ENCODE peak calls at places on chromosomes 11 and 22, in five cellular contexts. V is K562, M is H1, E is HepG2, A is GM12878. L is an unnamed sample.
A peak's percentile ranks its signal among the peaks of the same experiment; 100 is the strongest.

GRCh38 chr11:9774591-9775392 is 110.9 kb downstream of the SWAP70 start:
- DNase-seq in V (no peak), A (no peak), E (no peak), M (no peak), L (no peak)

GRCh38 chr11:80227915-80228314 is 787.1 kb upstream of the TENM4 start:
- DNase-seq in E (no peak), M (no peak), V (no peak), A (no peak), L (no peak)

GRCh38 chr11:69674267-69674885 is 777 bp downstream of the LTO1 start:
- DNase-seq in A (no peak), V (no peak), E (no peak), M (no peak), L (no peak)

GRCh38 chr11:72683782-72684200 is 9.6 kb upstream of the PDE2A start:
- DNase-seq in A (no peak), E (peak; percentile 33), V (peak; percentile 78), M (peak; percentile 99), L (peak; percentile 85)

GRCh38 chr11:70581991-70582885 is 183.9 kb downstream of the CTTN start:
- DNase-seq in E (no peak), A (no peak), V (no peak), M (no peak), L (no peak)

GRCh38 chr11:2459796-2460531 is 15.2 kb downstream of the KCNQ1 start:
- DNase-seq in E (no peak), M (no peak), A (no peak), V (no peak), L (no peak)

GRCh38 chr11:77371646-77372045 is 70.2 kb upstream of the GDPD4 start:
- DNase-seq in A (no peak), V (no peak), E (no peak), M (no peak), L (no peak)

GRCh38 chr22:38468761-38469305 is 937 bp downstream of the KDELR3 start:
- DNase-seq in E (no peak), M (no peak), V (no peak), A (no peak), L (no peak)

GRCh38 chr22:46317646-46318045 is 17.9 kb upstream of the TRMU start:
- DNase-seq in V (no peak), A (no peak), M (no peak), E (no peak), L (no peak)

GRCh38 chr22:32693102-32693501 is 108.4 kb upstream of the TIMP3 start:
- DNase-seq in E (peak; percentile 24), V (no peak), M (no peak), A (no peak), L (no peak)
- TF ChIP-seq TAF1 in E (no peak), V (no peak), M (no peak), A (no peak), L (no peak)

GRCh38 chr11:68259122-68259959 is 12.4 kb downstream of the C11orf24 start:
- DNase-seq in M (no peak), E (no peak), V (peak; percentile 10), A (no peak), L (no peak)

GRCh38 chr11:68258363-68258765 is 13.4 kb downstream of the C11orf24 start:
- DNase-seq in M (no peak), A (no peak), V (no peak), E (no peak), L (no peak)

GRCh38 chr11:68256331-68256741 is 15.4 kb downstream of the C11orf24 start:
- DNase-seq in V (no peak), A (no peak), M (no peak), E (peak; percentile 53), L (no peak)

GRCh38 chr11:68255526-68255925 is 16.2 kb downstream of the C11orf24 start:
- DNase-seq in M (no peak), V (no peak), A (no peak), E (no peak), L (no peak)

DNA sequence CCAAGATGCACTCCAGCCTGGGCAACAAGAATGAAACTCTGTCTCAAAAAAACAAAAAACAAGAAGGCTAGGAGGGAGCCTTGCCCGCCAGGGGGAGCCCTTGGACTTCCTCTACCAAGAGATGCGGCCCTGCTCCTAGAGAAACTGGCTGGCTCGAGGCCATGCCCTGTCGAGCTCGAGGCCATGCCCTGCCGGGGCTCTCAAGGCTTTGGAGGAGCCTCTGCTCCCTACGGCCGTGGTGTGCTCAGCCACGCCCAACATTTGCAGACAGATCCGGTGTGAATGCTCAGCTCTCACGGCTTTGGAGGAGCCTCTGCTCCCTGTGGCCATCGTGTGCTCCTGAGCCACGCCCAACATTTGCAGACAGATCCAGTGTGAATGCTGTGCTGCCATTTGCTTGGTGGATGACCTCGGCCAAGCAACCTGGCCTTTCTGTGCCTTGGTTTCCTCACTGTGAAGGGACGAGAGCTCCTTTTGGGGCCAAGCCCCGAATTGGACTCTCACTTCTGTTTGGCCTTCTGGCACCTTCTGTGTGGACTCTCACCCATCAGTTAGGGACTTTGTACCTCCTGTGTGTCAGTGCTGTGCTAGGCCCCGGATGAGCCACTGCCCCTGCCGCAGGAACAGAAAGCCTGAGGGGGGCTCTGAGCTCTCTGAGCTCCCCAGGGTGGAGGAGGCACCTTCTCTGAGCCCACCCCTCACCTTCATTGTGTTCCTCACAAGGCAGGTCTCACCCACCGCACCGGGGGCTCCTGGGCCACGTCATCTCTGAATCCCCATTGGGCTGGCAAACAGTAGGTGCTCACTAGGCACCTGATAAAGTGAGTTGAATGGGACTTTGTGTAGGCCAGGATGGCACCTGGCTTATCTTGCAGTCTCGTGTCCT is 14.1 kb downstream of the C11orf24 start:
- DNase-seq in M (peak; percentile 99), V (peak; percentile 84), E (peak; percentile 83), A (no peak), L (peak; percentile 89)
- TF ChIP-seq POLR2AphosphoS5 in M (no peak), V (no peak), E (no peak), A (no peak), L (no peak)

GRCh38 chr22:22030493-22031182 is 48.1 kb upstream of the TOP3B start:
- DNase-seq in V (peak; percentile 69), A (peak; percentile 84), M (no peak), E (peak; percentile 13), L (peak; percentile 41)
- TF ChIP-seq POLR2A in V (no peak), A (peak; percentile 92), M (no peak), E (no peak), L (no peak)

GRCh38 chr11:35804446-35805040 is 139.3 kb upstream of the LDLRAD3 start:
- DNase-seq in A (no peak), M (no peak), E (no peak), V (no peak), L (no peak)
- TF ChIP-seq TAF1 in A (no peak), M (no peak), E (no peak), V (no peak), L (no peak)

DNA sequence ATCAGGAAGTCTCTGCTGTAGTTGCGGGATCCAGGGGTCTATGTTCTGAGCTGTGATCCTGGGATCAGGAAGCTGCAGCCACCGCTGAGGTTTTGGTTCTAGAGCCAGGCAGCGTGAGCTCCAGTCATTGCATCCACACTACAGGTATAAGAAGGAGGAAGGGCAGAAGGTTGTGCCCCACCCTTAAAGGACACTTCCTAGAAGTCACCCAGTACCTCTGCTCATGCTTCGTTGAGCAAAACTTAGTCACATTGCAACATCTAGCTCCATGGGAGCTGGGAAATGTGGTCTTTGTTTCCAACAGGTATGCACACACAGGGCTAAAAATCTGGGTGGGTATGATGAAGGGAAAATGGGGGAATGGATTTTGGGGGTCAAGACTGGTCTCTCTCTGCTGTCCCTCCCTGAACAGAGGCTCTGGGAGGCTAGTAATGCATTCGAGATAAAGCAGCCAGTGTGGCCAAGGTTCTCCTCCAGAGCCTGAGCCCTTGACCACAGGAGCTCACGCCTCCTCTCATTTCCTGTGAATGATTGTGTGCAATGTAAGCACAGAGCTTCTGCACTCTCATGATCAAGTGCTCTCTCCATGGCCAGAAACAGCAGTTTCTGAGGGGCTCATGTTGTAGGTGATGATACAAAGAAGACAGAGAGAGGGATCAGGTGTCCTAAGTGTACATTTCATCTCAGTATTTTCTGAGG is 86.8 kb upstream of the OR4B1 start:
- DNase-seq in V (no peak), M (no peak), A (no peak), E (no peak), L (no peak)
- TF ChIP-seq POLR2AphosphoS5 in V (no peak), M (no peak), A (no peak), E (no peak), L (no peak)

L was measured in GM12892.